ENCODE peak calls at places on chromosomes 6 and 20, in ten cellular contexts. W is HAP-1, E is gastrocnemius medialis, L is sigmoid colon, V is HCT116, K is left lung, U is HFF-Myc, P is fibroblast of pulmonary artery, A is BJ, Z is small intestine. R is an unnamed sample.

GRCh38 chr20:41178904-41179432 is 41.6 kb downstream of the PLCG1 start:
- DNase-seq in E (peak), L (no peak), V (no peak), A (no peak), K (no peak), P (peak), W (peak), U (no peak), Z (no peak), R (no peak)

GRCh38 chr6:134345780-134346179 is 27.9 kb upstream of the SGK1 start:
- DNase-seq in V (no peak), L (no peak), A (no peak), U (no peak), P (peak), Z (no peak), E (peak), K (peak), W (no peak), R (peak)

GRCh38 chr20:43915209-43916072 is 789 bp downstream of the TOX2 start:
- DNase-seq in K (no peak), L (no peak), A (no peak), U (no peak), Z (no peak), V (no peak), P (peak), E (no peak), W (no peak), R (no peak)

GRCh38 chr6:167576050-167576741 is 250.5 kb upstream of the AFDN start:
- DNase-seq in P (no peak), V (no peak), K (no peak), U (no peak), Z (no peak), A (no peak), E (no peak), L (peak), W (no peak), R (no peak)

GRCh38 chr20:5195655-5196054 is 68.8 kb downstream of the CDS2 start:
- DNase-seq in A (no peak), V (no peak), L (no peak), W (no peak), E (no peak), U (no peak), P (no peak), Z (no peak), K (no peak), R (peak)

GRCh38 chr6:137866200-137866913 is 702 bp upstream of the TNFAIP3 start:
- DNase-seq in W (no peak), A (no peak), V (no peak), L (peak), U (no peak), P (no peak), Z (no peak), K (no peak), E (peak), R (no peak)

GRCh38 chr20:34888468-34888867 is 12.1 kb downstream of the ACSS2 start:
- DNase-seq in L (no peak), W (no peak), U (no peak), P (no peak), A (no peak), Z (no peak), E (no peak), K (no peak), V (no peak), R (no peak)

GRCh38 chr6:25484900-25485299 is 167.1 kb upstream of the SCGN start:
- DNase-seq in W (no peak), V (no peak), U (no peak), A (no peak), P (no peak), Z (no peak), L (no peak), K (no peak), E (no peak), R (no peak)

GRCh38 chr6:10451828-10452509 is 37.1 kb upstream of the TFAP2A start:
- DNase-seq in V (peak), K (peak), Z (no peak), U (no peak), P (peak), L (no peak), E (no peak), W (no peak), A (no peak), R (peak)

GRCh38 chr6:121548146-121548545 is 112.7 kb downstream of the GJA1 start:
- DNase-seq in V (no peak), U (no peak), A (no peak), P (no peak), K (no peak), W (no peak), E (no peak), Z (no peak), L (no peak), R (no peak)

GRCh38 chr20:4017051-4017702 is 1.8 kb upstream of the RNF24 start:
- DNase-seq in A (no peak), E (no peak), Z (no peak), P (no peak), L (no peak), V (no peak), U (no peak), W (peak), K (no peak), R (no peak)

GRCh38 chr6:127111526-127111925 is 6.9 kb upstream of the RSPO3 start:
- DNase-seq in P (no peak), Z (no peak), V (no peak), E (no peak), L (no peak), U (no peak), W (no peak), K (no peak), A (no peak), R (no peak)

GRCh38 chr20:63216041-63216848 is at the start of gene YTHDF1:
- DNase-seq in U (peak), A (peak), K (peak), V (peak), W (peak), E (peak), P (peak), Z (peak), L (peak), R (peak)

GRCh38 chr20:58892126-58892931 is 39.8 kb downstream of the GNAS start:
- DNase-seq in P (peak), W (peak), A (no peak), K (peak), E (peak), V (no peak), Z (peak), U (no peak), L (peak), R (no peak)

GRCh38 chr6:139663996-139664395 is 289.5 kb upstream of the CITED2 start:
- DNase-seq in W (no peak), U (no peak), E (no peak), A (no peak), K (no peak), L (no peak), V (no peak), Z (no peak), P (no peak), R (no peak)

GRCh38 chr6:163229050-163229449 is 185.5 kb upstream of the QKI start:
- DNase-seq in E (no peak), A (no peak), K (no peak), Z (no peak), W (no peak), P (no peak), U (no peak), L (no peak), V (no peak), R (no peak)

GRCh38 chr6:142966294-142966693 is 21.3 kb upstream of the HIVEP2 start:
- DNase-seq in A (no peak), U (no peak), V (no peak), Z (no peak), L (no peak), E (no peak), W (no peak), K (no peak), P (no peak), R (no peak)

GRCh38 chr6:21666200-21666671 is 72.7 kb downstream of the SOX4 start:
- DNase-seq in E (no peak), V (no peak), U (no peak), P (peak), L (no peak), K (peak), Z (no peak), A (no peak), W (peak), R (no peak)

DNA sequence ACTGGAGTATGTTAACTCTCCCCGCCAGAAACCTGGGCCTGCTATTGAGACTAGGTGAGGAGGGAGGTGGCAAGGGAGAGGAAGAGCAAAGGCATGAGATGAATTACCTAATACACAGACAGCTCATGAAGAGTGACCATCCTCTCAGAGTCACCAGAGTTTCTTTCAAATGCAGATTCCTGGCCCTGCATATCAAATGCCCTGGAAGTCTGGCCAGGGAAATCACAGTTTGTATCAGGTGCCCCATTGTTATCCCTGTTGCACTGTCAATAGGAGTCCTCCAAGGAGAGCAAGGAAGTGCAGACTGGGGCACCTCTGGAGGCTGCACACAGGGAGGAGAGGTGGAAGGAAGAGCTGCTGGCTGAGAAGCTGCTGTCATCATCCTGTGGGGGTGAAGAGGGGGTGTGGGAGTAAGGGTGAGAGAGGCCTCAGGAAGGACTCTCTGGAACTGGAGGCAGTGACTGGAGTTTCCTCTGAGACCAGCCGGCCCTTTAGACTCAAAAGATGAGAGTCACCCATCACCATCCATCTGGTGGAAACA is 267.9 kb downstream of the UST start:
- DNase-seq in P (peak), Z (no peak), L (no peak), U (no peak), W (peak), E (no peak), V (no peak), A (no peak), K (no peak), R (no peak)
- H3K4me3 ChIP-seq in P (no peak), Z (no peak), L (no peak), U (no peak), W (no peak), E (no peak), V (no peak), A (no peak), K (no peak), R (no peak)

DNA sequence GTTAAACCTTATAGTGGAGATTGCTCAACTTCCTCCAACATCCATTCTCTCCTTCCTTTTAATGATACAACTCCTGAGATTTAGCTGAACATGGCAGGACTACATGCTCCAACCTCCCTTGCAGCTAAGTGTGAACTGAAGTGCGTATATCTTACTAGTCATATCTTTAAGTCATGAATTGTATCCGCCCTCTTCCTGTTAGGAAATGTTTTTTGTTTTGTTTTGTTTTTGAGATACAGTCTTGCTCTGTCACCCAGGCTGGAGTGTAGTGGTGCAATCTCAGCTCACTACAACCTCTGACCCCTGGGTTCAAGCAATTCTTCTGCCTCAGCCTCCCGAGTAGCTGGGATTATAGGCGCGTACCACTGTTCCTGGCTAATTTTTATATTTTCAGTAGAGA is 8.8 kb upstream of the OSTM1 start:
- DNase-seq in Z (no peak), K (no peak), W (no peak), E (no peak), V (no peak), U (no peak), P (peak), L (no peak), A (no peak), R (no peak)
- H3K4me3 ChIP-seq in Z (no peak), K (no peak), W (no peak), E (no peak), V (no peak), U (no peak), P (no peak), L (no peak), A (no peak), R (no peak)

GRCh38 chr6:68087399-68088133 is 547.5 kb upstream of the ADGRB3 start:
- DNase-seq in V (no peak), K (no peak), P (peak), A (no peak), W (no peak), U (no peak), Z (no peak), L (no peak), E (no peak), R (peak)
- H3K4me3 ChIP-seq in V (no peak), K (no peak), P (no peak), A (no peak), W (no peak), U (no peak), Z (no peak), L (no peak), E (no peak), R (no peak)

DNA sequence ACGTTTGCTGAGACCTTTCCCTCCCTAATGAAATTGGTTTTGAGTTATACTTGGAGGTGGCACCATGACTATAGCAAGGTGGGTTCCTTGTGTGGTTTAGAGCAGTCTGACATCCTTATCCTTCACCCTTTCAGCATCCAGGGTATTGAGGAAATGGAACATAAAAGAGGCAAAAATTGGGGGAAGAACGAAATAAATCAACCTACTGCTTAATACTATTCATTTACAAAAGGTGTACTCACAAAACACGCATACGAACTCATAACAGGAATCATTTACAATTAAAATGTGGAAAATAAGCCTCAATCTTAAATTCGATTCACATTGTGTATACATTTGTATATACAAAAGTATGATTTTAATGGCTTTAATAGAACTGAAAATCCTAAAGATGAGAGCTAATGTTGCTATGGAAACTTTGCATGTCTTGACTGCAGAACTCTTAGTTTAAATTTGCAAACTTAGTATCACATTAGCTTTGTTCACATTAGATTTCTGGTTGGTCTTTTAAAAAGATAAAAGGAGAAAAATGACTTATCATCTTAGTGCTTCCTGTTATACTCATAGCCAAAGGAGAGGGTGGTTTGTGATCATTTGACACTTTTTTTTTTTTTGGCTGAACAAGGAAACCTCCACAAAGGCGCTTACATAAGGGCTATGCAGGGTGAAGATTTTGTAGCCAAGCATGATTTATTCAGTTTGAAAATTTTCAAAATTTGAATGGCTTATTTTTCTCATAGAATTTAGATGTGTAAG is 76.1 kb upstream of the ATXN1 start:
- DNase-seq in Z (no peak), V (no peak), K (no peak), U (no peak), A (no peak), L (no peak), E (no peak), P (no peak), W (no peak), R (no peak)
- H3K4me3 ChIP-seq in Z (no peak), V (no peak), K (no peak), U (no peak), A (no peak), L (no peak), E (peak), P (no peak), W (no peak), R (no peak)

GRCh38 chr6:90472716-90473115 is 114.2 kb downstream of the MAP3K7 start:
- DNase-seq in U (no peak), A (no peak), V (no peak), K (no peak), P (no peak), Z (no peak), W (no peak), L (no peak), E (no peak), R (no peak)
- H3K4me3 ChIP-seq in U (no peak), A (no peak), V (no peak), K (no peak), P (no peak), Z (no peak), W (no peak), L (no peak), E (no peak), R (no peak)

DNA sequence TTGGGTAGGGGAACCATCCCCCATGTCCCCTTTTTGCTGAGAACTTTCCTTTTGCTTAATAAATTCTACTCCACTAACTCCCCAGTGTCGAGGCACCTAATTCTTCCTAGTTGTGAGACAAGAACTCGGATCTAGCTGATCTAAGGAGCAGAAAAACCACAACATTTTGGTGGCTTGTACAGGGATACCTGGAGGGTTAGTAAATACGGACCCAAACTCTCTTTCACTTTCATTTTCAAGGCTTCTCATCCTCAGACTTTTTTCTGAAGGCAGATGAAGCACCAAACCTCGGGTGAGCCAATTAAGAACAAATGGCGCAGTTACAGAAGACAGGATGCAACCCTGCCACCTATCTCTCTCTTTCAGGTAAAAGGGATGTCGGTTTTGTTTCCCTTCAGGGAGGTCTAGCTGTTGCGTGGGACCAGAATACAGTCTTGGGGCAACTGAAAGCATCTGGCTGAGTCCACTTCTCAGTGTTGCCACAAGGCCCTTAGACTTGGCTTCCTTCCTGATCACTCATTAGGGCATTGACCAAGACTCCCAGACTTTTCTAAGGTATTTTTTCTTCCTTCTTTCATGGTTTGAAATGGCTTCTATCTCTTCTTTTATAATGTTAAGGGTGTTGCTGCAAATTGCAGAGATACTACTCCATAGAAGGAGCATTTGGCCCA is 11.1 kb upstream of the HTR1B start:
- DNase-seq in Z (no peak), L (no peak), K (no peak), A (no peak), W (no peak), P (no peak), E (no peak), U (no peak), V (no peak), R (no peak)
- H3K4me3 ChIP-seq in Z (no peak), L (no peak), K (no peak), A (no peak), W (no peak), P (no peak), E (no peak), U (no peak), V (no peak), R (no peak)

GRCh38 chr20:21523895-21524294 is 10.0 kb upstream of the NKX2-2 start:
- DNase-seq in A (no peak), E (no peak), K (no peak), W (no peak), U (no peak), L (no peak), P (no peak), Z (no peak), V (no peak), R (no peak)

GRCh38 chr20:21520702-21521595 is 7.1 kb upstream of the NKX2-2 start:
- DNase-seq in A (no peak), E (no peak), V (no peak), U (no peak), W (no peak), P (no peak), L (no peak), K (no peak), Z (no peak), R (no peak)

GRCh38 chr20:21523398-21523868 is 9.6 kb upstream of the NKX2-2 start:
- DNase-seq in E (no peak), P (no peak), Z (no peak), K (no peak), U (no peak), L (no peak), W (no peak), V (no peak), A (no peak), R (no peak)

GRCh38 chr20:21521596-21522478 is 8.0 kb upstream of the NKX2-2 start:
- DNase-seq in P (no peak), V (no peak), L (no peak), K (no peak), Z (no peak), W (no peak), A (no peak), U (no peak), E (no peak), R (no peak)

DNA sequence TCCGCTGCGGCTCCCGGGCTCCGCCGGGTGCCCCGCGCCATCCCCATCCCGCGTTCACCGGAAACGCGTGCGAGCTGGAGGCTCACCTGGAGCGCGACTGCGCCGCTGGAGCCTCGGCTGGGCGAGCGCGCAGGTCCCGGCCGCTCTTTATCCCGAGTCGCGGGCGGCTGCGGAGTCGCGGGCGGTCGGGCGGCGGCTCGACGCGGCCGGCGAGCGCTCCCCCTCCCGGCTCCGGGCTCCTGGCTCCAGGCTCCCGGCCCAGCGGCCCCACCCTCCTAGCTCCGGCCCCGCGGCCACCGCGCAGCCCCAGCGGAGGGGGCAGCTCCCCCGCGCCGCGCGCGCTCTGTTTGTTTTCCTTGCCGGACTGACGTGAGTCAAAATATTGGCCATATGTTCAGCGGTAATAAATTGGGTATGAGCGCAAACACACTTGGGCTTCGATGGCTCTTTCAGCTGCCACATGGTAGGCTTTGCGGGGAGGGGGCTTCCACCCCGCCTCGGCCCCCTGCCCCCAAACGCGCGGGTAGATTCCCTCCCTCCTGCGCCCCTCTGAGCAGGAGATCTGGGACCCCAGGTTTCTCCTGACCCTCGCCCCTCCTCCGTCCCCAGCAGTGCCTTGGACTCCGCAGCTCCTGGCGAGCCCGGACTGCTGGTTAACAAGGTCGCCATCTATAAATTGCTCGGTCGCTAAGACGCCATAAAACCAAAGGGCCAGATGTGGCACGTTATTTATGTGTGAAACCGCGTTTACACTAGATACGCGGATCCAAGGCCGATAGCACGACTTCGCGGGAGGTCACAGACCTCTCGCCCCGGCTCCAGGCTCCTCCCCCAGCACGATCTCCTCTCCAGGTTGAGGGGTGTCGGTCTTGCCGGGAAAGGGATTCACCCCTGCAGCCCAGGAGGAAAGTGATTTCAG is 8.9 kb upstream of the NKX2-2 start:
- DNase-seq in K (no peak), L (no peak), E (no peak), V (no peak), A (no peak), U (no peak), Z (peak), W (no peak), P (no peak), R (no peak)
- H3K4me3 ChIP-seq in K (no peak), L (no peak), E (peak), V (no peak), A (no peak), U (no peak), Z (no peak), W (no peak), P (no peak), R (no peak)

R was measured in skeletal muscle cell.